ENCODE peak calls at places on chromosomes 16 and 17, in four cellular contexts. O is cardiac muscle cell, W is AG08396, L is amniotic stem cell. F is an unnamed sample.

GRCh38 chr17:75526555-75527270 is 1.2 kb downstream of the LLGL2 start:
- DNase-seq in L (no peak), O (no peak), W (no peak), F (no peak)

GRCh38 chr17:14321476-14321949 is 20.6 kb downstream of the HS3ST3B1 start:
- DNase-seq in L (no peak), W (no peak), O (no peak), F (no peak)

GRCh38 chr17:80802626-80803450 is 188.8 kb upstream of the CHMP6 start:
- DNase-seq in L (no peak), O (no peak), W (no peak), F (no peak)

GRCh38 chr17:13981881-13982280 is 87.4 kb upstream of the COX10 start:
- DNase-seq in L (no peak), W (no peak), O (no peak), F (no peak)

GRCh38 chr17:68053237-68054030 is 17.9 kb downstream of the KPNA2 start:
- DNase-seq in W (peak; percentile 64), L (no peak), O (peak; percentile 71), F (peak; percentile 56)

GRCh38 chr16:47965439-47965838 is 190.4 kb downstream of the ABCC12 start:
- DNase-seq in W (peak; percentile 14), O (no peak), L (no peak), F (no peak)

GRCh38 chr16:81696959-81697293 is 82.2 kb upstream of the PLCG2 start:
- DNase-seq in W (no peak), L (no peak), O (no peak), F (no peak)

GRCh38 chr17:78747479-78747878 is 34.6 kb downstream of the CYTH1 start:
- DNase-seq in O (no peak), W (no peak), L (no peak), F (no peak)

GRCh38 chr17:27929990-27930389 is 36.8 kb upstream of the LYRM9 start:
- DNase-seq in W (peak; percentile 12), O (peak; percentile 3), L (no peak), F (no peak)

GRCh38 chr16:71542377-71542776 is 16.2 kb downstream of the CHST4 start:
- DNase-seq in W (no peak), O (peak; percentile 55), L (no peak), F (peak; percentile 22)

GRCh38 chr17:17837380-17837821 is 615 bp upstream of the SREBF1 start:
- DNase-seq in O (peak; percentile 90), W (peak; percentile 67), L (no peak), F (peak; percentile 87)

GRCh38 chr17:71777048-71777638 is 343.7 kb upstream of the SOX9 start:
- DNase-seq in L (no peak), O (no peak), W (no peak), F (no peak)

GRCh38 chr17:1490643-1491405 is 1.7 kb downstream of the MYO1C start:
- DNase-seq in O (peak; percentile 50), L (no peak), W (peak; percentile 81), F (peak; percentile 50)

GRCh38 chr17:45063198-45063597 is 2.1 kb downstream of the NMT1 start:
- DNase-seq in L (no peak), O (no peak), W (no peak), F (peak; percentile 14)

GRCh38 chr16:75519175-75519574 is 16.7 kb downstream of the CHST5 start:
- DNase-seq in W (no peak), O (no peak), L (no peak), F (no peak)

GRCh38 chr17:3528604-3529511 is 28.8 kb downstream of the TRPV3 start:
- DNase-seq in O (peak; percentile 72), W (no peak), L (no peak), F (no peak)

GRCh38 chr17:41548844-41549595 is 20.9 kb upstream of the KRT19 start:
- DNase-seq in O (peak; percentile 90), W (peak; percentile 88), L (peak; percentile 86), F (peak; percentile 84)

GRCh38 chr16:5582529-5582928 is 484.9 kb upstream of the EEF2KMT start:
- DNase-seq in L (no peak), O (no peak), W (no peak), F (no peak)

GRCh38 chr16:61813339-61813738 is 222.9 kb downstream of the CDH8 start:
- DNase-seq in L (no peak), W (no peak), O (no peak), F (no peak)

GRCh38 chr17:65561394-65562205 is at the start of gene AXIN2:
- DNase-seq in L (peak; percentile 64), W (peak; percentile 99), O (peak; percentile 97), F (peak; percentile 95)

GRCh38 chr16:23013484-23013883 is 135.8 kb downstream of the USP31 start:
- DNase-seq in O (no peak), L (no peak), W (no peak), F (peak; percentile 16)

GRCh38 chr16:15672514-15673167 is 22.6 kb downstream of the NDE1 start:
- DNase-seq in O (peak; percentile 98), L (peak; percentile 44), W (peak; percentile 91), F (peak; percentile 98)

GRCh38 chr17:40450175-40450574 is 6.9 kb downstream of the IGFBP4 start:
- DNase-seq in W (no peak), O (no peak), L (no peak), F (peak; percentile 65)

F was measured in lung microvascular endothelial cell.